ENCODE peak calls at places on chromosomes 1 and 21, in ten cellular contexts. A is thoracic aorta, L is glutamatergic neuron, P is Peyer's patch, O is lung, K is kidney epithelial cell, F is choroid plexus epithelial cell, C is GM12865, B is fibroblast of lung, M is B cell. T is an unnamed sample.

GRCh38 chr1:184113251-184113650 is 61.7 kb downstream of the TSEN15 start:
- DNase-seq in P (no peak), L (no peak), A (no peak), O (no peak), C (no peak), M (no peak), F (peak), K (no peak), B (no peak), T (no peak)

GRCh38 chr1:98323906-98324358 is 337.6 kb upstream of the SNX7 start:
- DNase-seq in K (peak), B (peak), M (no peak), A (peak), C (no peak), L (no peak), P (no peak), F (peak), O (peak), T (no peak)

GRCh38 chr1:210292276-210292851 is 36.3 kb upstream of the HHAT start:
- DNase-seq in P (peak), A (no peak), K (no peak), F (no peak), L (peak), C (no peak), O (peak), B (no peak), M (peak), T (no peak)

GRCh38 chr1:152185544-152186391 is 26.7 kb upstream of the RPTN start:
- DNase-seq in P (no peak), M (peak), L (no peak), C (peak), O (no peak), K (no peak), F (peak), B (peak), A (no peak), T (no peak)

GRCh38 chr1:23879809-23880208 is 11.7 kb upstream of the FUCA1 start:
- DNase-seq in L (no peak), K (no peak), M (no peak), C (no peak), O (no peak), F (no peak), P (no peak), B (no peak), A (no peak), T (no peak)

GRCh38 chr1:78649628-78650027 is at the start of gene IFI44:
- DNase-seq in A (peak), M (peak), L (no peak), C (peak), B (peak), F (peak), K (peak), O (peak), P (peak), T (peak)

GRCh38 chr1:52759908-52760307 is 33.7 kb downstream of the ZYG11B start:
- DNase-seq in C (no peak), K (no peak), M (no peak), A (no peak), O (no peak), F (no peak), P (no peak), L (no peak), B (no peak), T (no peak)

GRCh38 chr1:32848354-32849063 is 22.2 kb downstream of the FNDC5 start:
- DNase-seq in P (no peak), K (no peak), O (no peak), C (peak), L (no peak), F (no peak), B (no peak), A (no peak), M (no peak), T (no peak)

GRCh38 chr1:205224736-205225135 is 3.0 kb upstream of the TMCC2 start:
- DNase-seq in F (no peak), K (no peak), B (no peak), A (no peak), L (no peak), O (no peak), P (no peak), C (no peak), M (no peak), T (no peak)

GRCh38 chr21:21373969-21374368 is 375.8 kb downstream of the NCAM2 start:
- DNase-seq in L (no peak), C (no peak), B (peak), A (no peak), O (no peak), F (peak), P (no peak), K (no peak), M (no peak), T (no peak)

GRCh38 chr1:77430966-77431735 is 149.3 kb downstream of the AK5 start:
- DNase-seq in M (peak), P (no peak), O (no peak), C (no peak), F (peak), K (no peak), A (no peak), B (no peak), L (no peak), T (no peak)

GRCh38 chr1:81179239-81179638 is 621.5 kb upstream of the ADGRL2 start:
- DNase-seq in F (peak), L (no peak), B (peak), K (peak), M (no peak), P (no peak), A (no peak), O (no peak), C (no peak), T (no peak)

GRCh38 chr1:88595355-88595754 is 88.7 kb upstream of the PKN2 start:
- DNase-seq in C (peak), M (peak), O (no peak), B (peak), A (no peak), F (peak), L (no peak), K (no peak), P (no peak), T (peak)

GRCh38 chr1:93437976-93438605 is 9.8 kb upstream of the FNBP1L start:
- DNase-seq in O (no peak), C (peak), A (no peak), K (no peak), P (no peak), B (peak), M (peak), L (no peak), F (peak), T (peak)

GRCh38 chr1:160130486-160130885 is 14.9 kb downstream of the ATP1A2 start:
- DNase-seq in P (no peak), M (no peak), C (no peak), F (no peak), L (no peak), O (no peak), A (no peak), B (no peak), K (no peak), T (no peak)

GRCh38 chr1:24505816-24506215 is 3.2 kb downstream of the RCAN3 start:
- DNase-seq in M (no peak), P (no peak), O (no peak), K (no peak), F (no peak), B (no peak), C (no peak), A (no peak), L (no peak), T (no peak)

GRCh38 chr1:207649204-207649753 is 4.3 kb downstream of the CR1L start:
- DNase-seq in L (no peak), F (no peak), M (no peak), A (no peak), O (no peak), K (no peak), P (no peak), B (no peak), C (no peak), T (no peak)

GRCh38 chr1:24015226-24016210 is 35.4 kb upstream of the SRSF10 start:
- DNase-seq in M (no peak), P (no peak), A (no peak), B (peak), O (no peak), C (no peak), K (no peak), F (peak), L (no peak), T (no peak)

GRCh38 chr1:226912587-226913176 is 27.4 kb upstream of the COQ8A start:
- DNase-seq in M (peak), L (peak), P (peak), A (no peak), B (peak), F (peak), C (peak), O (peak), K (no peak), T (no peak)

GRCh38 chr1:56061824-56062223 is 517.5 kb downstream of the PLPP3 start:
- DNase-seq in K (no peak), P (no peak), A (no peak), C (peak), F (no peak), L (no peak), O (no peak), B (no peak), M (peak), T (peak)

GRCh38 chr1:215911406-215911968 is 344.4 kb downstream of the KCTD3 start:
- DNase-seq in F (peak), P (no peak), B (peak), L (no peak), C (no peak), K (no peak), O (no peak), A (no peak), M (no peak), T (no peak)

GRCh38 chr1:204178487-204179281 is 12.5 kb upstream of the REN start:
- DNase-seq in F (no peak), A (no peak), C (no peak), B (no peak), P (no peak), K (no peak), L (no peak), O (no peak), M (no peak), T (no peak)

GRCh38 chr1:229159668-229160544 is 111.0 kb upstream of the RAB4A start:
- DNase-seq in P (no peak), F (peak), K (no peak), A (no peak), C (no peak), L (no peak), M (no peak), O (no peak), B (no peak), T (no peak)

GRCh38 chr1:68725353-68725752 is 228.5 kb upstream of the DEPDC1 start:
- DNase-seq in F (peak), C (no peak), K (peak), P (no peak), L (no peak), M (no peak), O (no peak), B (peak), A (no peak), T (no peak)

GRCh38 chr1:184574588-184574987 is 180.1 kb downstream of the EDEM3 start:
- DNase-seq in K (no peak), A (no peak), P (no peak), L (peak), O (no peak), M (no peak), F (no peak), B (no peak), C (no peak), T (no peak)

DNA sequence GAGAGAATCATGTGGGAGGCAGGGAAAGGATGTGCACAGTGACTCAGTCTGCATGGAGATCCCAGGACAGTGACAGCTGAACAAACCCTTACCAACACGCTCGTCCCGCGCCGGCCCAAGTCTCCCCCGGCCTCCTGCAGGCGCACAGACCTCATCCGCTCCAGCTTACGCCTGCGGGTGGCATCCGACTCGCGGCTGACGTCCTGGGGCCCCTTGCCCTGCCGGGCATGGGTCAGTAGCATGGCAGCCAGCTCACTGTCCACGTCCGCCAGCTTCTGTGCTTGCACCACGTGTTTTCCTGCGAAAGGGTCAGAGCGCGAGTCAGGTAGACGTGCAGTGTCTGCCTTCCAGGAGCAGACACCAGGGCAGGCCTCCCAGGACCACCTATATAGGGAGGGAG is 115.2 kb downstream of the NPHP4 start:
- DNase-seq in F (no peak), M (no peak), K (no peak), A (no peak), P (no peak), O (no peak), B (no peak), C (no peak), L (no peak), T (no peak)
- TF ChIP-seq CTCF in F (no peak), M (no peak), K (no peak), A (no peak), P (no peak), O (no peak), B (no peak), C (no peak), L (no peak), T (no peak)

GRCh38 chr1:31181515-31182343 is 58.0 kb downstream of the NKAIN1 start:
- DNase-seq in A (no peak), K (no peak), C (peak), F (peak), B (peak), L (peak), O (peak), P (peak), M (peak), T (no peak)
- TF ChIP-seq CTCF in A (peak), K (peak), C (peak), F (peak), B (peak), L (peak), O (no peak), P (peak), M (peak), T (peak)

DNA sequence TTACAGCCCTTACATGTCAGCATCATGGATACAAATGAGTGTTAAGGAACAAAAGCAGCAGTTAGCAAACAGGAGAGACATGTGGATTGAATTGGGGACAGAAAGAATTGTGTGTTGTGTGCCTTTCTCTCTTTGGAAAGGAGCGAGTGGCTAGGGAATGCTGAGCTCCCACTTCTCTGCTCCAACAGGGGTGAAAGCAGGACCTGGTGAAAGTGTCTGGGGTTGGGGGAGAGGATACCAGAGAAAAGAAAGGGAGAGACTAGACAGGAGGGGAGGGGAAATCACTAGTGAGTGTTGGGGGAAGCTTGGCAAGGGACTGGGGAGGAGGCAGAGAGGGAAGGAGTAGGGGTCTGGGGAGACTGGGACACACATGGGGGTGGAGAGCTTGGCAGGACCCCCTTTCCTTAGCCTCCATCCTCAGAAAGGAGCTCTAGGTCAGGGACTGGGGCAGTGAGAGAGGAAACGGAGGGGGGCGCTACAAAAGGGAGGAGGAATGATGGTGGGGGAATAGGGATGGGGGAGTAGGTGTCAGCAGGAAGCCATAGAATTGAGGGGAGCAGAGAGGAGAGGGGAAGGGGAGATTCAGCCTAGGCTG is 2.2 kb downstream of the KIRREL1 start:
- DNase-seq in K (no peak), L (no peak), C (no peak), M (no peak), B (no peak), A (no peak), O (no peak), F (no peak), P (no peak), T (no peak)
- TF ChIP-seq CTCF in K (peak), L (no peak), C (no peak), M (no peak), B (peak), A (no peak), O (no peak), F (peak), P (no peak), T (no peak)

DNA sequence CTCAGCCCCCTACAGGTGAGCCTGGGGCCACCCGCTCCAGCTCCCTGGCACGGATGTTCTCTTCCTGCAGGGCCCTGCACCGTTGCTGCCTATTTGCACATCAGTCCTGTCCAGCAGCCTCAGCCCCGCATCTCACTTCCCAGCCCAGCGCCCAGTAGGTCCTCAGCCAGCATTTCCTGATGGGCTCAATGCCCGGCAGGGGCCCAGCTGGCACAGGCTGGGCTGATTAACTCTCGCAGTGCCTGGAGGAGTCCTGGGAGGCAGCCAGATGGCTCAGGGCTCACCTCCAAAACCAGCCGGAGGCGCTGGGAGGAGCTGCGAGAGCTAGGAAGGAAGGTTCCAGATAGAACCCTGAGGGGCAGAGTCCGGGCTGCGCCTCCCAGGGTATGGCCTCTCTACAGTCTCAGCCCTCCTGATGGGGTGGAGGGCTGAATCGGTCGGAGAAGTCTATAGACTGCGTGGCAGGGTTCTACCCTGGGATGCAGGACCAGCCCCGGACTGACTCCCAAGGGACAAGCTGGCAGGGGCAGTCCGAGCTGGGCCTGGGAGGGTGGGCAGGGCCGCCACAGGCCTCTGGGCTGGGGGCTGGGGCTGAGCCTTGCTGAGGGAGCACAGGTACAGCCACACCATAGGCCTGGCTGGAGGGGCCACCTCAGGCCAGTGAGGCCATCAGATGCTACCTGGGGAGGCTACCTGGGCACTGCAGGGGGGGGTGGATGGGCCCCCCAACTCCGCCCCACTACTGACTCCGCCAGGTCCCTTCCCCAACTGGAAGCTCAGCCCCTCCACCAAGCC is 19.2 kb upstream of the CLSTN1 start:
- DNase-seq in M (no peak), O (no peak), K (no peak), P (peak), C (no peak), F (no peak), L (no peak), A (no peak), B (no peak), T (no peak)
- TF ChIP-seq CTCF in M (no peak), O (no peak), K (no peak), P (no peak), C (no peak), F (no peak), L (no peak), A (no peak), B (no peak), T (peak)

DNA sequence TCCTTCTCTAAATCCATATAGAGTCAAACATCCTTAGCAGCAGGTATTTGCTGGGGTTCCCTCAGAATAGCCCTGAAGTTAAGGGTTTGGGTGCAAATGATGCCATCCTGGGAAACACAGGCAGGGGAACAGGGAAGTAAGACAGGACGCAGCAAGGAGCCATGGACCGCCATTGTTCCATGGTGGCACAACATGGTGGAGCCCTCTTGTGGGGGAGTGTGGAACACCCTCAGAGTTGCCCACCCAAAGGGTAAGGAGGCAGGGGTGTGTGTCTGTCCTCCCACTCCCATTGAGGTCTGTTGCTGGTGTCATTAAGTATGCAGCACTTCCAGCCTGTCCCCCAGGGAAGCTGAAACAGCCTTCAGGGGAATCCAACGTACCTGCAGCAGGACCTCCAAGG is 20.4 kb upstream of the RCAN1 start:
- DNase-seq in A (no peak), C (no peak), O (no peak), P (no peak), M (peak), L (peak), F (no peak), K (no peak), B (no peak), T (no peak)
- TF ChIP-seq CTCF in A (no peak), C (peak), O (no peak), P (no peak), M (peak), L (peak), F (peak), K (peak), B (no peak), T (peak)

GRCh38 chr1:109598655-109599054 is 20.8 kb downstream of the GNAT2 start:
- DNase-seq in P (no peak), O (no peak), L (no peak), C (no peak), B (no peak), K (no peak), A (no peak), M (no peak), F (peak), T (no peak)
- TF ChIP-seq CTCF in P (no peak), O (no peak), L (peak), C (peak), B (no peak), K (peak), A (no peak), M (no peak), F (peak), T (peak)